ENCODE peak calls at places on chromosomes 5 and 9, in five cellular contexts. One of them, this sample, is unnamed.

GRCh38 chr5:58579781-58580180 is 3.1 kb upstream of the RAB3C start:
- DNase-seq in IMR-90: no peak
- DNase-seq in neuronal stem cell: no peak
- DNase-seq in mesenchymal stem cell: no peak
- DNase-seq in H9: no peak
- DNase-seq in this sample: no peak

GRCh38 chr5:162209005-162209605 is 141.5 kb downstream of the GABRG2 start:
- DNase-seq in IMR-90: no peak
- DNase-seq in neuronal stem cell: peak; percentile 64
- DNase-seq in mesenchymal stem cell: no peak
- DNase-seq in H9: peak; percentile 85
- DNase-seq in this sample: peak; percentile 33

GRCh38 chr5:85929713-85930112 is 688.0 kb upstream of the COX7C start:
- DNase-seq in IMR-90: no peak
- DNase-seq in neuronal stem cell: no peak
- DNase-seq in mesenchymal stem cell: no peak
- DNase-seq in H9: no peak
- DNase-seq in this sample: no peak

GRCh38 chr5:178332096-178332780 is 99.6 kb upstream of the PHYKPL start:
- DNase-seq in IMR-90: no peak
- DNase-seq in neuronal stem cell: no peak
- DNase-seq in mesenchymal stem cell: no peak
- DNase-seq in H9: no peak
- DNase-seq in this sample: no peak

GRCh38 chr5:39224196-39224754 is 4.9 kb upstream of the FYB1 start:
- DNase-seq in IMR-90: peak; percentile 5
- DNase-seq in neuronal stem cell: no peak
- DNase-seq in mesenchymal stem cell: peak; percentile 5
- DNase-seq in H9: no peak
- DNase-seq in this sample: peak; percentile 52

GRCh38 chr5:110048508-110048907 is 358.8 kb downstream of the MAN2A1 start:
- DNase-seq in IMR-90: no peak
- DNase-seq in neuronal stem cell: no peak
- DNase-seq in mesenchymal stem cell: no peak
- DNase-seq in H9: no peak
- DNase-seq in this sample: peak; percentile 10

GRCh38 chr5:134043793-134044525 is 39.2 kb upstream of the VDAC1 start:
- DNase-seq in IMR-90: no peak
- DNase-seq in neuronal stem cell: no peak
- DNase-seq in mesenchymal stem cell: no peak
- DNase-seq in H9: no peak
- DNase-seq in this sample: no peak

GRCh38 chr9:122777935-122778671 is 10.6 kb upstream of the OR5C1 start:
- DNase-seq in IMR-90: peak; percentile 79
- DNase-seq in neuronal stem cell: no peak
- DNase-seq in mesenchymal stem cell: peak; percentile 81
- DNase-seq in H9: no peak
- DNase-seq in this sample: peak; percentile 96

GRCh38 chr9:136726631-136727191 is 14.3 kb downstream of the DIPK1B start:
- DNase-seq in IMR-90: peak; percentile 31
- DNase-seq in neuronal stem cell: no peak
- DNase-seq in mesenchymal stem cell: peak; percentile 66
- DNase-seq in H9: no peak
- DNase-seq in this sample: peak; percentile 55

GRCh38 chr5:97100486-97100885 is 41.9 kb downstream of the LIX1 start:
- DNase-seq in IMR-90: peak; percentile 16
- DNase-seq in neuronal stem cell: no peak
- DNase-seq in mesenchymal stem cell: peak; percentile 7
- DNase-seq in H9: no peak
- DNase-seq in this sample: no peak

GRCh38 chr5:57221049-57221568 is 47.2 kb downstream of the GPBP1 start:
- DNase-seq in IMR-90: peak; percentile 65
- DNase-seq in neuronal stem cell: peak; percentile 59
- DNase-seq in mesenchymal stem cell: peak; percentile 75
- DNase-seq in H9: no peak
- DNase-seq in this sample: peak; percentile 93

GRCh38 chr9:125649826-125650225 is 57.2 kb downstream of the MAPKAP1 start:
- DNase-seq in IMR-90: no peak
- DNase-seq in neuronal stem cell: no peak
- DNase-seq in mesenchymal stem cell: peak; percentile 46
- DNase-seq in H9: no peak
- DNase-seq in this sample: no peak

GRCh38 chr5:138748630-138749081 is 4.6 kb upstream of the CTNNA1 start:
- DNase-seq in IMR-90: peak; percentile 25
- DNase-seq in neuronal stem cell: no peak
- DNase-seq in mesenchymal stem cell: peak; percentile 73
- DNase-seq in H9: no peak
- DNase-seq in this sample: peak; percentile 29

GRCh38 chr5:135324897-135325650 is 74.0 kb downstream of the MACROH2A1 start:
- DNase-seq in IMR-90: no peak
- DNase-seq in neuronal stem cell: no peak
- DNase-seq in mesenchymal stem cell: no peak
- DNase-seq in H9: no peak
- DNase-seq in this sample: peak; percentile 84

GRCh38 chr9:126781186-126781585 is 23.7 kb upstream of the ZBTB43 start:
- DNase-seq in IMR-90: no peak
- DNase-seq in neuronal stem cell: no peak
- DNase-seq in mesenchymal stem cell: no peak
- DNase-seq in H9: no peak
- DNase-seq in this sample: no peak

GRCh38 chr9:91589101-91589553 is 165.5 kb upstream of the NFIL3 start:
- DNase-seq in IMR-90: peak; percentile 88
- DNase-seq in neuronal stem cell: no peak
- DNase-seq in mesenchymal stem cell: peak; percentile 30
- DNase-seq in H9: no peak
- DNase-seq in this sample: no peak

GRCh38 chr5:165143727-165144210 is 1638.3 kb downstream of the MAT2B start:
- DNase-seq in IMR-90: no peak
- DNase-seq in neuronal stem cell: no peak
- DNase-seq in mesenchymal stem cell: no peak
- DNase-seq in H9: no peak
- DNase-seq in this sample: no peak

GRCh38 chr5:147693238-147693637 is 89.3 kb downstream of the JAKMIP2 start:
- DNase-seq in IMR-90: no peak
- DNase-seq in neuronal stem cell: no peak
- DNase-seq in mesenchymal stem cell: no peak
- DNase-seq in H9: no peak
- DNase-seq in this sample: no peak

GRCh38 chr5:148090200-148090599 is 26.4 kb downstream of the SPINK5 start:
- DNase-seq in IMR-90: no peak
- DNase-seq in neuronal stem cell: no peak
- DNase-seq in mesenchymal stem cell: no peak
- DNase-seq in H9: no peak
- DNase-seq in this sample: no peak

GRCh38 chr5:154648229-154648628 is 106.9 kb upstream of the LARP1 start:
- DNase-seq in IMR-90: no peak
- DNase-seq in neuronal stem cell: no peak
- DNase-seq in mesenchymal stem cell: no peak
- DNase-seq in H9: no peak
- DNase-seq in this sample: no peak

GRCh38 chr9:132632426-132632825 is 37.4 kb downstream of the DDX31 start:
- DNase-seq in IMR-90: no peak
- DNase-seq in neuronal stem cell: no peak
- DNase-seq in mesenchymal stem cell: no peak
- DNase-seq in H9: no peak
- DNase-seq in this sample: peak; percentile 79

GRCh38 chr9:114072181-114073140 is 5.6 kb downstream of the AMBP start:
- DNase-seq in IMR-90: peak; percentile 9
- DNase-seq in neuronal stem cell: no peak
- DNase-seq in mesenchymal stem cell: no peak
- DNase-seq in H9: no peak
- DNase-seq in this sample: no peak

GRCh38 chr9:112764344-112764743 is 13.8 kb downstream of the SNX30 start:
- DNase-seq in IMR-90: peak; percentile 91
- DNase-seq in neuronal stem cell: no peak
- DNase-seq in mesenchymal stem cell: peak; percentile 50
- DNase-seq in H9: no peak
- DNase-seq in this sample: peak; percentile 83

GRCh38 chr5:124650960-124651662 is 95.3 kb downstream of the ZNF608 start:
- DNase-seq in IMR-90: peak; percentile 84
- DNase-seq in neuronal stem cell: no peak
- DNase-seq in mesenchymal stem cell: no peak
- DNase-seq in H9: no peak
- DNase-seq in this sample: no peak

DNA sequence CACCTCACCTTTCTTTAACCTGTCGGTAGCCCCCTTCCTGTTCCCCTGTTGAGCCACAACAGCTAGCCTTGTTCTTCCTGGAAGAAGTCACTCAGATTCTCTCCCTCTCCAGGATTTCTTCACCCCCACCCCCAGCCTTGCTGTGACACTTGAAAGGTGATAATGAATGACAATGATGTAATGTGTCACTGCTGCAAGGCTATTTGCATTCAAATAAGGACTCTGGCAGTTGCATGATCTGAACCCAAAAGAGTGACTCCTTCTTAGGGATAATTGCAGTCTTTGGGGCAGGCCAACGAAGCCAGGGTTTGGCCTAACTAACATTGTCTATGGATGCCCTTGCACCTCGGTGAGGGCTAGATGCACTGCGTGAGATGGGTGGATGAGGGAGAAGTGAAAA is 154.4 kb upstream of the CLINT1 start:
- DNase-seq in IMR-90: no peak
- DNase-seq in neuronal stem cell: no peak
- DNase-seq in mesenchymal stem cell: no peak
- DNase-seq in H9: peak; percentile 74
- DNase-seq in this sample: no peak
- H2BK120ac ChIP-seq in IMR-90: no peak overlapping the region
- H2BK120ac ChIP-seq in neuronal stem cell: no peak overlapping the region
- H2BK120ac ChIP-seq in mesenchymal stem cell: no peak overlapping the region
- H2BK120ac ChIP-seq in H9: no peak overlapping the region
- H2BK120ac ChIP-seq in this sample: no peak overlapping the region

GRCh38 chr9:134061019-134061687 is 6.7 kb downstream of the BRD3 start:
- DNase-seq in IMR-90: no peak
- DNase-seq in neuronal stem cell: no peak
- DNase-seq in mesenchymal stem cell: no peak
- DNase-seq in H9: peak; percentile 21
- DNase-seq in this sample: no peak

GRCh38 chr9:134060546-134060945 is 7.3 kb downstream of the BRD3 start:
- DNase-seq in IMR-90: no peak
- DNase-seq in neuronal stem cell: no peak
- DNase-seq in mesenchymal stem cell: no peak
- DNase-seq in H9: no peak
- DNase-seq in this sample: no peak

GRCh38 chr9:134058716-134059115 is 9.1 kb downstream of the BRD3 start:
- DNase-seq in IMR-90: peak; percentile 9
- DNase-seq in neuronal stem cell: no peak
- DNase-seq in mesenchymal stem cell: no peak
- DNase-seq in H9: peak; percentile 18
- DNase-seq in this sample: no peak

GRCh38 chr9:134059188-134059641 is 8.6 kb downstream of the BRD3 start:
- DNase-seq in IMR-90: no peak
- DNase-seq in neuronal stem cell: no peak
- DNase-seq in mesenchymal stem cell: no peak
- DNase-seq in H9: peak; percentile 19
- DNase-seq in this sample: no peak

DNA sequence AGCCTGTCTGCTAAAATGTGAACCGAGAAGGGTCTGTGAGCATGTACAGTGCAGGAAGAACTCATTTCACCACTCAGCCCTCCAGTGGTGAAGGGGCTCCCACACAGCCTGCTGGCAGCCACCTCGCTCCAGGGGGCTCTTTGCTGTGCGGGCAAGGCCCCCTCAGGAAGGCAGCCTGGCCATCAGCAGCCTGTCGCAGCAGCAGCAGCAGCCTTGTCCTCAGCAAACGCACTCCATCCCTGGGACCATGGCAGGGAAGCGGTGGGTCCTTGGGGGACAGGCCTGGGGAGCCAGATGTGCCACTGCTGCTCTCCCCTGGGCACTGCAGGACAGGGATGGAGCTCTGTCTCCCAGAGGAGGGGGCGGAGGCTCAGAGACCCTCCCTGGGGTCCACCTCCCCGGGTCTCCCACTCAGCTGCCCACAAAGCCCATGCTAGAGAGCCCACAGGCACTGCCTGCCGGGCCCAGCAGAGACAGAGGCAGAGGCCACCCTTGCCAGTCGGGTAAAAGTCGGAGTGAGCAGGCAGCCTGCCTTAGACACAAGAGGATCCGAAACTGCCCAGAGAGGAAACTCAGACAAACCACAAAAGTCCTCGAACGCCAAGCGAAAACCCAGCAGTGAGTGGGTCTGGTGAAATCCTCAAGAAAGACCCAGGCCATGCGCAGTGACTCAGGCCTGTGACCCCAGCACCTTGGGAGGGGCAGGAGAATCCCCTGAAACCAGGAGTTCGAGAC is 8.0 kb downstream of the BRD3 start:
- DNase-seq in IMR-90: no peak
- DNase-seq in neuronal stem cell: no peak
- DNase-seq in mesenchymal stem cell: no peak
- DNase-seq in H9: peak; percentile 24
- DNase-seq in this sample: no peak
- H3K9ac ChIP-seq in IMR-90: no peak overlapping the region
- H3K9ac ChIP-seq in neuronal stem cell: peak overlapping the region; percentile 7
- H3K9ac ChIP-seq in mesenchymal stem cell: no peak overlapping the region
- H3K9ac ChIP-seq in H9: no peak overlapping the region
- H3K9ac ChIP-seq in this sample: no peak overlapping the region

GRCh38 chr5:98638701-98639100 is 134.8 kb upstream of the RGMB start:
- DNase-seq in IMR-90: peak; percentile 87
- DNase-seq in neuronal stem cell: no peak
- DNase-seq in mesenchymal stem cell: peak; percentile 38
- DNase-seq in H9: no peak
- DNase-seq in this sample: no peak

GRCh38 chr5:98638111-98638510 is 135.4 kb upstream of the RGMB start:
- DNase-seq in IMR-90: no peak
- DNase-seq in neuronal stem cell: no peak
- DNase-seq in mesenchymal stem cell: no peak
- DNase-seq in H9: no peak
- DNase-seq in this sample: no peak

GRCh38 chr5:98639258-98639657 is 134.2 kb upstream of the RGMB start:
- DNase-seq in IMR-90: no peak
- DNase-seq in neuronal stem cell: no peak
- DNase-seq in mesenchymal stem cell: no peak
- DNase-seq in H9: no peak
- DNase-seq in this sample: no peak

GRCh38 chr5:98637607-98638006 is 135.9 kb upstream of the RGMB start:
- DNase-seq in IMR-90: no peak
- DNase-seq in neuronal stem cell: no peak
- DNase-seq in mesenchymal stem cell: no peak
- DNase-seq in H9: no peak
- DNase-seq in this sample: no peak

DNA sequence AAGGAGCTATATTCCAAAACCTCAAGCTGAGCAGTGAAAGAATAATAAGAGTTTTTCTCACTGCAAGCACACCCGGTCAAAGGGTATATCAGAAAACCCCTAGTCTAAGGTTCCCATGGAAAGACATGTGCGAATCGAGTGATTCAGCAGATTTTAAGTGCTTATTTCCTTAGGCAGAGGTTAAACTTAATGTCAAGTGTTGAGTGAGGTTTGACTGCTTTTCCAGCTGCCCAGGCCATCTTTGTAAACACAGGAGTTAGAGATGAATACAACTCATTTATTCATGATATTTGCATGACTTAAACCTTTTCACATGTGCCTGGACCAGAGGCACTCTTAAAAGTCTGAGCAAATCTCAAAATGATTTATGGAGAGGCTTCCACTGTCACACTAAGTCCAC is 137.8 kb upstream of the RGMB start:
- DNase-seq in IMR-90: peak; percentile 72
- DNase-seq in neuronal stem cell: no peak
- DNase-seq in mesenchymal stem cell: peak; percentile 89
- DNase-seq in H9: no peak
- DNase-seq in this sample: no peak
- H2BK120ac ChIP-seq in IMR-90: no peak overlapping the region
- H2BK120ac ChIP-seq in neuronal stem cell: no peak overlapping the region
- H2BK120ac ChIP-seq in mesenchymal stem cell: no peak overlapping the region
- H2BK120ac ChIP-seq in H9: no peak overlapping the region
- H2BK120ac ChIP-seq in this sample: no peak overlapping the region

GRCh38 chr5:88684136-88684500 is 198.9 kb downstream of the MEF2C start:
- DNase-seq in IMR-90: no peak
- DNase-seq in neuronal stem cell: no peak
- DNase-seq in mesenchymal stem cell: no peak
- DNase-seq in H9: no peak
- DNase-seq in this sample: no peak
- H3K9ac ChIP-seq in IMR-90: no peak overlapping the region
- H3K9ac ChIP-seq in neuronal stem cell: no peak overlapping the region
- H3K9ac ChIP-seq in mesenchymal stem cell: no peak overlapping the region
- H3K9ac ChIP-seq in H9: no peak overlapping the region
- H3K9ac ChIP-seq in this sample: no peak overlapping the region